ENCODE peak calls at places on chromosomes 1 and 21, in four cellular contexts. F, O, P and B are unnamed samples.

GRCh38 chr1:74266001-74266400 is 30.8 kb downstream of the TNNI3K start:
- DNase-seq in F (no peak), O (no peak), P (no peak), B (no peak)

GRCh38 chr21:26686278-26686677 is 113.2 kb upstream of the CYYR1 start:
- DNase-seq in F (no peak), O (no peak), P (peak; percentile 9), B (peak; percentile 69)

GRCh38 chr1:1435911-1436633 is 582 bp downstream of the VWA1 start:
- DNase-seq in F (no peak), O (no peak), P (no peak), B (no peak)

GRCh38 chr1:25610822-25611630 is 5.6 kb upstream of the MAN1C1 start:
- DNase-seq in F (no peak), O (no peak), P (no peak), B (no peak)

GRCh38 chr1:92910081-92910480 is 51.2 kb downstream of the DIPK1A start:
- DNase-seq in F (no peak), O (no peak), P (no peak), B (no peak)

GRCh38 chr1:27650527-27651175 is 15.7 kb upstream of the FGR start:
- DNase-seq in F (no peak), O (no peak), P (peak; percentile 68), B (peak; percentile 70)

GRCh38 chr1:179217943-179218507 is 11.5 kb downstream of the ABL2 start:
- DNase-seq in F (no peak), O (no peak), P (peak; percentile 38), B (no peak)

GRCh38 chr1:43557744-43558245 is 27.1 kb downstream of the PTPRF start:
- DNase-seq in F (no peak), O (no peak), P (peak; percentile 24), B (no peak)

GRCh38 chr21:10464975-10465374 is 56.4 kb upstream of the TPTE start:
- DNase-seq in F (no peak), O (no peak), P (no peak), B (no peak)

GRCh38 chr1:9115656-9116205 is 13.2 kb downstream of the GPR157 start:
- DNase-seq in F (no peak), O (no peak), P (no peak), B (no peak)

GRCh38 chr1:14924455-14925325 is 228.9 kb upstream of the TMEM51 start:
- DNase-seq in F (no peak), O (no peak), P (peak; percentile 82), B (no peak)

GRCh38 chr1:99992760-99993467 is 23.1 kb downstream of the SLC35A3 start:
- DNase-seq in F (no peak), O (no peak), P (no peak), B (no peak)

GRCh38 chr21:39588884-39589283 is 23.9 kb upstream of the B3GALT5 start:
- DNase-seq in F (no peak), O (no peak), P (no peak), B (no peak)

DNA sequence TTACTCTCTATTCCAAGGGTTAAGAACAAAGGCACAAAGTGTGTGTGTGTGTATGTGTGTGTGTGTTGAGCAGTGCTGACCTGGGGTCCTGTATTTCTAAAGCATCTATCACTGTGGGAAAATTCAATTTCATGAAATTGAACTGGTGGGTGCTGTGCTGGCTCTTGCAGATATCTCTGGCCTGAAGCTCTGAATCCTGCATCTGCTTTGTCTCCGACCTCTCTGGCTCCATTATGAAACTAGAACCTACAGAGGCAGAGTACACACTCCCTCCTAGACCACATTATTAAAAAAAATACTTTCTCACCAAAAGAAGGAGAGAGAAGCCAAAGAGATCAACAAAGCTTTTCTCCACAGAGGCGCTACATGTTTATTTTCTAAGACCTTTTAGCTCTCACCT is 88.4 kb upstream of the PDE4B start:
- DNase-seq in F (no peak), O (no peak), P (no peak), B (no peak)
- H2AFZ ChIP-seq in F (no peak overlapping the region), O (no peak overlapping the region), P (no peak overlapping the region), B (no peak overlapping the region)

GRCh38 chr1:33402234-33402633 is 28.7 kb downstream of the PHC2 start:
- DNase-seq in F (no peak), O (no peak), P (no peak), B (no peak)

GRCh38 chr1:33407339-33407738 is 23.6 kb downstream of the PHC2 start:
- DNase-seq in F (no peak), O (no peak), P (no peak), B (no peak)

GRCh38 chr1:33410091-33410701 is 20.7 kb downstream of the PHC2 start:
- DNase-seq in F (peak; percentile 70), O (no peak), P (peak; percentile 55), B (no peak)

DNA sequence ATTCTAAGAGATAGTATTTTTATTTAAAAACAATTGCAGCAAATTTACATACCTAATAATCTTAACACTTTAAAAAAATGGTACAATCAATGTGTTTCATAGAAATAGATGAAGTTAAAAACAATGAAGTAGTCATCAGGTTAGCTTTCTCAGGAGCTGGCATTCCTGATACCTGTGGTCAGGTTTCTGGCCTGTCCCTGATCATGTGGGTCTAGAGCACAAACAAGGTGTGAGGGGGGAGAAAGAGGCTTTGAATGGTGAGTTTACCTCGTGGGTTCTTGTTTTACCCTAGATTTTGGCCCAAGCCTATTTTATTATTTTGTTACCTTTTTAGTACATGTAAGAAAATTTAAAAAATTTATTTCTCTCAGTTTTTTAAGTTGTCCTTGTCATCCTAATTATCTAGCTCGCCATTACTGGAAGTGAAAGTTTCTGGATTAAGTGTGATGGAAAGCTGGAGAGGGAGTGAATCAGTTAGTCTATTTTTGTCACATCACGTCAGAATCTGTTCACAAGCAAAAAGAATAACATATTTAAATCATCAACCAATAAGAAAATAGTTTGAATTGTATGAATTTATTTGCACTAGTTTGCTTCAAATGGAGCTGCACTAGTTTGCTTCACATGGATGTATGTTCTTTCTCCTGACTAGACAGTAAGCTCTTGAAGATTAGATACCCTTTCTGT is 23.0 kb downstream of the PHC2 start:
- DNase-seq in F (no peak), O (no peak), P (no peak), B (no peak)
- H3K4ac ChIP-seq in F (no peak overlapping the region), O (no peak overlapping the region), P (no peak overlapping the region), B (no peak overlapping the region)

DNA sequence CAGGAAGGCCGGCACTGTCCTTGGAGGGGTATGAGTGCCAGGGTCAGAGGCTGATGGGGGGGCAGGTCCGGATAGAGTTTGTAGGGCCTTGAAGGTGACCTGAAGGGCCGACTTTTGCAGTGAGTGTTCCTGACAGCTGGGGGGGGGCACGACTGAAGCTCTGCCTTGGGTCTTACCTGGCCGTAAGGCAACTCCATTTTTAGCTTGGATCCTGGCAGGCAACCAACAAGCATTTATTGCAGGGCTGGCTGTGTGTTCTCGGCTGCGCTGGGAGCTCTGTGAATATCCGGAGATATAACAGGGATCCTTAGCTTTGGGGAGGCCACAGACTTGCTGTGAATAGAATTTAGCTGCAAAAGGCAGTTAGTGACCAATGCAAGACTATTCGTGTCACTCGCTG is 130.6 kb downstream of the MRPS6 start:
- DNase-seq in F (no peak), O (no peak), P (no peak), B (no peak)
- H3K14ac ChIP-seq in F (no peak overlapping the region), O (no peak overlapping the region), P (no peak overlapping the region), B (peak overlapping the region; percentile 37)

GRCh38 chr1:110310300-110310699 is 28.9 kb upstream of the RBM15 start:
- DNase-seq in F (no peak), O (no peak), P (no peak), B (no peak)

GRCh38 chr1:110307239-110307974 is 31.8 kb upstream of the RBM15 start:
- DNase-seq in F (no peak), O (no peak), P (no peak), B (no peak)

GRCh38 chr1:110309139-110309538 is 30.0 kb upstream of the RBM15 start:
- DNase-seq in F (no peak), O (no peak), P (peak; percentile 32), B (no peak)

GRCh38 chr1:110309768-110310167 is 29.4 kb upstream of the RBM15 start:
- DNase-seq in F (no peak), O (no peak), P (peak; percentile 57), B (no peak)

GRCh38 chr1:110308247-110308646 is 30.9 kb upstream of the RBM15 start:
- DNase-seq in F (no peak), O (no peak), P (peak; percentile 26), B (no peak)
- H2AFZ ChIP-seq in F (no peak overlapping the region), O (no peak overlapping the region), P (no peak overlapping the region), B (no peak overlapping the region)

GRCh38 chr1:212648431-212648830 is 39.9 kb downstream of the ATF3 start:
- DNase-seq in F (no peak), O (no peak), P (no peak), B (no peak)
- H3K4ac ChIP-seq in F (no peak overlapping the region), O (no peak overlapping the region), P (no peak overlapping the region), B (no peak overlapping the region)

DNA sequence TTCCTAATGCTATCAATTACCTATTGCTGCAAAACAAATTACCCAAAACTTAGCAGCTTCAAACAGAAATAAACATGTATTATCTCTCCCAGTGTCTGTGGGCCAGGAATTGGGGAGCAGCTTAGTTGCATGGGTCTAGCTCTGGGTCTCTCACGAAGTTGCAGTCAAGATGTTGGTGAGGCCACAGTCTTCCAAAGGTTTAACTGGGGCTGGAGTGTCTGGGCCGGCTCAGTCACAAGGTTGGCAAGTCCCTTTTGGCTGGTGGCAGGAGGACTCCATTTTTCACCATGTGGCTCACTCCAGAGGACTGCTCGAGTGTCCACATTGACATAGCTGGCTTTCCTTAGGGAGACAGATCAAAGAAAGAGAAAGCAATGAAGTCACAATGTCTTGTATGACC is 5.0 kb upstream of the LRP8 start:
- DNase-seq in F (no peak), O (no peak), P (no peak), B (peak; percentile 12)
- H3K14ac ChIP-seq in F (peak overlapping the region; percentile 73), O (no peak overlapping the region), P (no peak overlapping the region), B (no peak overlapping the region)

GRCh38 chr1:171222961-171223360 is 25.3 kb upstream of the FMO1 start:
- DNase-seq in F (no peak), O (no peak), P (no peak), B (peak; percentile 47)

GRCh38 chr1:171221665-171222591 is 26.4 kb upstream of the FMO1 start:
- DNase-seq in F (no peak), O (no peak), P (peak; percentile 53), B (no peak)

GRCh38 chr1:171218661-171219060 is 29.6 kb upstream of the FMO1 start:
- DNase-seq in F (no peak), O (no peak), P (no peak), B (peak; percentile 39)

GRCh38 chr1:171219751-171220385 is 28.4 kb upstream of the FMO1 start:
- DNase-seq in F (peak; percentile 80), O (peak; percentile 62), P (peak; percentile 70), B (peak; percentile 71)

GRCh38 chr1:171220551-171221175 is 27.6 kb upstream of the FMO1 start:
- DNase-seq in F (peak; percentile 74), O (peak; percentile 73), P (peak; percentile 53), B (peak; percentile 89)
- H2AFZ ChIP-seq in F (peak overlapping the region; percentile 96), O (no peak overlapping the region), P (no peak overlapping the region), B (no peak overlapping the region)

GRCh38 chr1:226212545-226212944 is 10.9 kb upstream of the MIXL1 start:
- DNase-seq in F (no peak), O (no peak), P (no peak), B (no peak)
- H3K4ac ChIP-seq in F (no peak overlapping the region), O (no peak overlapping the region), P (no peak overlapping the region), B (no peak overlapping the region)